ENCODE peak calls at places on chromosomes 11 and 22, in seven cellular contexts. Q is GM10248; N is DMS79; Z is RWPE1; O is stimulated activated CD4-positive, alpha-beta T cell treated with anti-CD3 and anti-CD28 coated beads, Interleukin-1b, Interleukin-23, amount 100 ng/mL, for 1 hour; V is suprapubic skin; C is EL. E is an unnamed sample.

GRCh38 chr11:123653997-123654565 is 343 bp downstream of the SCN3B start:
- DNase-seq in O (no peak), Z (peak), Q (peak), C (peak), V (peak), N (peak), E (peak)

GRCh38 chr11:113519989-113520613 is 44.9 kb upstream of the DRD2 start:
- DNase-seq in N (no peak), O (no peak), C (peak), Q (no peak), V (no peak), Z (no peak), E (no peak)

GRCh38 chr11:33775064-33775807 is 916 bp upstream of the FBXO3 start:
- DNase-seq in V (no peak), C (no peak), N (no peak), O (no peak), Q (no peak), Z (no peak), E (no peak)

GRCh38 chr11:131909426-131910200 is 539.2 kb downstream of the NTM start:
- DNase-seq in C (no peak), V (no peak), O (no peak), N (no peak), Z (no peak), Q (no peak), E (no peak)

GRCh38 chr11:121282376-121282775 is 10.2 kb upstream of the SC5D start:
- DNase-seq in N (no peak), V (no peak), O (no peak), Q (no peak), C (no peak), Z (no peak), E (no peak)

GRCh38 chr11:11620251-11620965 is 1.4 kb downstream of the GALNT18 start:
- DNase-seq in O (no peak), N (no peak), V (peak), Z (peak), C (no peak), Q (peak), E (peak)

GRCh38 chr11:114478768-114479167 is 39.5 kb downstream of the REXO2 start:
- DNase-seq in Z (peak), Q (no peak), C (peak), V (no peak), N (no peak), O (no peak), E (no peak)

GRCh38 chr22:46613606-46613997 is 6.6 kb upstream of the GRAMD4 start:
- DNase-seq in V (no peak), O (no peak), Q (peak), N (no peak), C (peak), Z (no peak), E (peak)

GRCh38 chr11:125141686-125142535 is 22.6 kb upstream of the PKNOX2 start:
- DNase-seq in N (peak), C (peak), Q (peak), V (no peak), Z (peak), O (peak), E (peak)

GRCh38 chr11:72896431-72896830 is 82.2 kb downstream of the ATG16L2 start:
- DNase-seq in Z (no peak), Q (no peak), N (no peak), C (no peak), V (no peak), O (no peak), E (no peak)

GRCh38 chr11:1168256-1168655 is 10.5 kb downstream of the MUC5AC start:
- DNase-seq in N (no peak), Z (no peak), V (no peak), O (no peak), Q (no peak), C (no peak), E (no peak)

E was measured in right cardiac atrium.